ENCODE peak calls at places on chromosomes 5 and 9, in nine cellular contexts. One of them, this sample, is unnamed.
A peak's percentile ranks its signal among the peaks of the same experiment; 100 is the strongest.

GRCh38 chr5:80569961-80570786 is at the start of gene ANKRD34B:
- DNase-seq in stimulated activated CD8-positive, alpha-beta memory T cell treated with anti-CD3 and anti-CD28 coated beads, Interleukin-7, amount 100 ng/mL, for 24 hours: no peak
- DNase-seq in HTR-8/SVneo: peak; percentile 31
- DNase-seq in posterior cingulate gyrus: no peak
- DNase-seq in GM06990: peak; percentile 59
- DNase-seq in colonic mucosa: no peak
- DNase-seq in stimulated activated CD4-positive, alpha-beta T cell treated with anti-CD3 and anti-CD28 coated beads, Interleukin-15, amount 100 ng/mL, for 24 hours: peak; percentile 71
- DNase-seq in SHP77: no peak
- DNase-seq in AG09319: no peak
- DNase-seq in this sample: no peak

GRCh38 chr5:1568201-1568979 is 44.6 kb upstream of the LPCAT1 start:
- DNase-seq in stimulated activated CD8-positive, alpha-beta memory T cell treated with anti-CD3 and anti-CD28 coated beads, Interleukin-7, amount 100 ng/mL, for 24 hours: no peak
- DNase-seq in HTR-8/SVneo: no peak
- DNase-seq in posterior cingulate gyrus: peak; percentile 15
- DNase-seq in GM06990: no peak
- DNase-seq in colonic mucosa: no peak
- DNase-seq in stimulated activated CD4-positive, alpha-beta T cell treated with anti-CD3 and anti-CD28 coated beads, Interleukin-15, amount 100 ng/mL, for 24 hours: no peak
- DNase-seq in SHP77: no peak
- DNase-seq in AG09319: peak; percentile 58
- DNase-seq in this sample: peak; percentile 20

GRCh38 chr9:91360551-91361293 is 996 bp downstream of the AUH start:
- DNase-seq in stimulated activated CD8-positive, alpha-beta memory T cell treated with anti-CD3 and anti-CD28 coated beads, Interleukin-7, amount 100 ng/mL, for 24 hours: no peak
- DNase-seq in HTR-8/SVneo: no peak
- DNase-seq in posterior cingulate gyrus: no peak
- DNase-seq in GM06990: no peak
- DNase-seq in colonic mucosa: no peak
- DNase-seq in stimulated activated CD4-positive, alpha-beta T cell treated with anti-CD3 and anti-CD28 coated beads, Interleukin-15, amount 100 ng/mL, for 24 hours: no peak
- DNase-seq in SHP77: no peak
- DNase-seq in AG09319: no peak
- DNase-seq in this sample: no peak

GRCh38 chr5:97434021-97434420 is 251.0 kb upstream of the RIOK2 start:
- DNase-seq in stimulated activated CD8-positive, alpha-beta memory T cell treated with anti-CD3 and anti-CD28 coated beads, Interleukin-7, amount 100 ng/mL, for 24 hours: no peak
- DNase-seq in HTR-8/SVneo: no peak
- DNase-seq in posterior cingulate gyrus: no peak
- DNase-seq in GM06990: no peak
- DNase-seq in colonic mucosa: no peak
- DNase-seq in stimulated activated CD4-positive, alpha-beta T cell treated with anti-CD3 and anti-CD28 coated beads, Interleukin-15, amount 100 ng/mL, for 24 hours: no peak
- DNase-seq in SHP77: no peak
- DNase-seq in AG09319: no peak
- DNase-seq in this sample: no peak

GRCh38 chr9:21656776-21657637 is 145.4 kb upstream of the MTAP start:
- DNase-seq in stimulated activated CD8-positive, alpha-beta memory T cell treated with anti-CD3 and anti-CD28 coated beads, Interleukin-7, amount 100 ng/mL, for 24 hours: no peak
- DNase-seq in HTR-8/SVneo: no peak
- DNase-seq in posterior cingulate gyrus: no peak
- DNase-seq in GM06990: no peak
- DNase-seq in colonic mucosa: no peak
- DNase-seq in stimulated activated CD4-positive, alpha-beta T cell treated with anti-CD3 and anti-CD28 coated beads, Interleukin-15, amount 100 ng/mL, for 24 hours: no peak
- DNase-seq in SHP77: no peak
- DNase-seq in AG09319: peak; percentile 60
- DNase-seq in this sample: no peak

GRCh38 chr5:175857986-175858385 is 13.4 kb upstream of the CPLX2 start:
- DNase-seq in stimulated activated CD8-positive, alpha-beta memory T cell treated with anti-CD3 and anti-CD28 coated beads, Interleukin-7, amount 100 ng/mL, for 24 hours: no peak
- DNase-seq in HTR-8/SVneo: no peak
- DNase-seq in posterior cingulate gyrus: no peak
- DNase-seq in GM06990: no peak
- DNase-seq in colonic mucosa: no peak
- DNase-seq in stimulated activated CD4-positive, alpha-beta T cell treated with anti-CD3 and anti-CD28 coated beads, Interleukin-15, amount 100 ng/mL, for 24 hours: no peak
- DNase-seq in SHP77: no peak
- DNase-seq in AG09319: no peak
- DNase-seq in this sample: no peak

GRCh38 chr5:100761192-100761591 is 141.9 kb downstream of the ST8SIA4 start:
- DNase-seq in stimulated activated CD8-positive, alpha-beta memory T cell treated with anti-CD3 and anti-CD28 coated beads, Interleukin-7, amount 100 ng/mL, for 24 hours: no peak
- DNase-seq in HTR-8/SVneo: no peak
- DNase-seq in posterior cingulate gyrus: no peak
- DNase-seq in GM06990: no peak
- DNase-seq in colonic mucosa: no peak
- DNase-seq in stimulated activated CD4-positive, alpha-beta T cell treated with anti-CD3 and anti-CD28 coated beads, Interleukin-15, amount 100 ng/mL, for 24 hours: no peak
- DNase-seq in SHP77: no peak
- DNase-seq in AG09319: no peak
- DNase-seq in this sample: no peak

GRCh38 chr9:70053864-70054263 is 10.2 kb downstream of the MAMDC2 start:
- DNase-seq in stimulated activated CD8-positive, alpha-beta memory T cell treated with anti-CD3 and anti-CD28 coated beads, Interleukin-7, amount 100 ng/mL, for 24 hours: no peak
- DNase-seq in HTR-8/SVneo: no peak
- DNase-seq in posterior cingulate gyrus: no peak
- DNase-seq in GM06990: no peak
- DNase-seq in colonic mucosa: no peak
- DNase-seq in stimulated activated CD4-positive, alpha-beta T cell treated with anti-CD3 and anti-CD28 coated beads, Interleukin-15, amount 100 ng/mL, for 24 hours: no peak
- DNase-seq in SHP77: no peak
- DNase-seq in AG09319: no peak
- DNase-seq in this sample: no peak

GRCh38 chr9:4306066-4306787 is 6.4 kb upstream of the GLIS3 start:
- DNase-seq in stimulated activated CD8-positive, alpha-beta memory T cell treated with anti-CD3 and anti-CD28 coated beads, Interleukin-7, amount 100 ng/mL, for 24 hours: no peak
- DNase-seq in HTR-8/SVneo: no peak
- DNase-seq in posterior cingulate gyrus: no peak
- DNase-seq in GM06990: no peak
- DNase-seq in colonic mucosa: no peak
- DNase-seq in stimulated activated CD4-positive, alpha-beta T cell treated with anti-CD3 and anti-CD28 coated beads, Interleukin-15, amount 100 ng/mL, for 24 hours: peak; percentile 63
- DNase-seq in SHP77: no peak
- DNase-seq in AG09319: no peak
- DNase-seq in this sample: no peak

GRCh38 chr5:134465856-134466240 is 54.2 kb upstream of the CDKN2AIPNL start:
- DNase-seq in stimulated activated CD8-positive, alpha-beta memory T cell treated with anti-CD3 and anti-CD28 coated beads, Interleukin-7, amount 100 ng/mL, for 24 hours: peak; percentile 28
- DNase-seq in HTR-8/SVneo: peak; percentile 90
- DNase-seq in posterior cingulate gyrus: peak; percentile 69
- DNase-seq in GM06990: peak; percentile 85
- DNase-seq in colonic mucosa: peak; percentile 93
- DNase-seq in stimulated activated CD4-positive, alpha-beta T cell treated with anti-CD3 and anti-CD28 coated beads, Interleukin-15, amount 100 ng/mL, for 24 hours: peak; percentile 71
- DNase-seq in SHP77: peak; percentile 50
- DNase-seq in AG09319: peak; percentile 66
- DNase-seq in this sample: peak; percentile 93

GRCh38 chr9:126952180-126952960 is 37.8 kb downstream of the RALGPS1 start:
- DNase-seq in stimulated activated CD8-positive, alpha-beta memory T cell treated with anti-CD3 and anti-CD28 coated beads, Interleukin-7, amount 100 ng/mL, for 24 hours: no peak
- DNase-seq in HTR-8/SVneo: no peak
- DNase-seq in posterior cingulate gyrus: no peak
- DNase-seq in GM06990: no peak
- DNase-seq in colonic mucosa: no peak
- DNase-seq in stimulated activated CD4-positive, alpha-beta T cell treated with anti-CD3 and anti-CD28 coated beads, Interleukin-15, amount 100 ng/mL, for 24 hours: no peak
- DNase-seq in SHP77: no peak
- DNase-seq in AG09319: no peak
- DNase-seq in this sample: no peak

GRCh38 chr9:137222190-137223077 is at the start of gene RNF208:
- DNase-seq in stimulated activated CD8-positive, alpha-beta memory T cell treated with anti-CD3 and anti-CD28 coated beads, Interleukin-7, amount 100 ng/mL, for 24 hours: no peak
- DNase-seq in HTR-8/SVneo: no peak
- DNase-seq in posterior cingulate gyrus: no peak
- DNase-seq in GM06990: no peak
- DNase-seq in colonic mucosa: peak; percentile 54
- DNase-seq in stimulated activated CD4-positive, alpha-beta T cell treated with anti-CD3 and anti-CD28 coated beads, Interleukin-15, amount 100 ng/mL, for 24 hours: no peak
- DNase-seq in SHP77: no peak
- DNase-seq in AG09319: no peak
- DNase-seq in this sample: peak; percentile 45

GRCh38 chr9:137467161-137467581 is 8.0 kb upstream of the NSMF start:
- DNase-seq in stimulated activated CD8-positive, alpha-beta memory T cell treated with anti-CD3 and anti-CD28 coated beads, Interleukin-7, amount 100 ng/mL, for 24 hours: no peak
- DNase-seq in HTR-8/SVneo: no peak
- DNase-seq in posterior cingulate gyrus: no peak
- DNase-seq in GM06990: no peak
- DNase-seq in colonic mucosa: no peak
- DNase-seq in stimulated activated CD4-positive, alpha-beta T cell treated with anti-CD3 and anti-CD28 coated beads, Interleukin-15, amount 100 ng/mL, for 24 hours: no peak
- DNase-seq in SHP77: no peak
- DNase-seq in AG09319: no peak
- DNase-seq in this sample: no peak

GRCh38 chr5:77223653-77224052 is 13.2 kb downstream of the PDE8B start:
- DNase-seq in stimulated activated CD8-positive, alpha-beta memory T cell treated with anti-CD3 and anti-CD28 coated beads, Interleukin-7, amount 100 ng/mL, for 24 hours: no peak
- DNase-seq in HTR-8/SVneo: no peak
- DNase-seq in posterior cingulate gyrus: no peak
- DNase-seq in GM06990: no peak
- DNase-seq in colonic mucosa: no peak
- DNase-seq in stimulated activated CD4-positive, alpha-beta T cell treated with anti-CD3 and anti-CD28 coated beads, Interleukin-15, amount 100 ng/mL, for 24 hours: no peak
- DNase-seq in SHP77: no peak
- DNase-seq in AG09319: no peak
- DNase-seq in this sample: no peak

GRCh38 chr9:10112798-10113197 is 500.0 kb downstream of the PTPRD start:
- DNase-seq in stimulated activated CD8-positive, alpha-beta memory T cell treated with anti-CD3 and anti-CD28 coated beads, Interleukin-7, amount 100 ng/mL, for 24 hours: no peak
- DNase-seq in HTR-8/SVneo: no peak
- DNase-seq in posterior cingulate gyrus: peak; percentile 15
- DNase-seq in GM06990: no peak
- DNase-seq in colonic mucosa: no peak
- DNase-seq in stimulated activated CD4-positive, alpha-beta T cell treated with anti-CD3 and anti-CD28 coated beads, Interleukin-15, amount 100 ng/mL, for 24 hours: no peak
- DNase-seq in SHP77: no peak
- DNase-seq in AG09319: no peak
- DNase-seq in this sample: peak; percentile 9

GRCh38 chr5:67267522-67268232 is 71.1 kb upstream of the CD180 start:
- DNase-seq in stimulated activated CD8-positive, alpha-beta memory T cell treated with anti-CD3 and anti-CD28 coated beads, Interleukin-7, amount 100 ng/mL, for 24 hours: no peak
- DNase-seq in HTR-8/SVneo: no peak
- DNase-seq in posterior cingulate gyrus: no peak
- DNase-seq in GM06990: no peak
- DNase-seq in colonic mucosa: peak; percentile 32
- DNase-seq in stimulated activated CD4-positive, alpha-beta T cell treated with anti-CD3 and anti-CD28 coated beads, Interleukin-15, amount 100 ng/mL, for 24 hours: no peak
- DNase-seq in SHP77: no peak
- DNase-seq in AG09319: no peak
- DNase-seq in this sample: peak; percentile 47

GRCh38 chr5:10106806-10107205 is 142.9 kb downstream of the ATPSCKMT start:
- DNase-seq in stimulated activated CD8-positive, alpha-beta memory T cell treated with anti-CD3 and anti-CD28 coated beads, Interleukin-7, amount 100 ng/mL, for 24 hours: no peak
- DNase-seq in HTR-8/SVneo: no peak
- DNase-seq in posterior cingulate gyrus: no peak
- DNase-seq in GM06990: no peak
- DNase-seq in colonic mucosa: no peak
- DNase-seq in stimulated activated CD4-positive, alpha-beta T cell treated with anti-CD3 and anti-CD28 coated beads, Interleukin-15, amount 100 ng/mL, for 24 hours: no peak
- DNase-seq in SHP77: no peak
- DNase-seq in AG09319: no peak
- DNase-seq in this sample: no peak

GRCh38 chr9:127531676-127532075 is 80.4 kb downstream of the LRSAM1 start:
- DNase-seq in stimulated activated CD8-positive, alpha-beta memory T cell treated with anti-CD3 and anti-CD28 coated beads, Interleukin-7, amount 100 ng/mL, for 24 hours: no peak
- DNase-seq in HTR-8/SVneo: no peak
- DNase-seq in posterior cingulate gyrus: no peak
- DNase-seq in GM06990: no peak
- DNase-seq in colonic mucosa: no peak
- DNase-seq in stimulated activated CD4-positive, alpha-beta T cell treated with anti-CD3 and anti-CD28 coated beads, Interleukin-15, amount 100 ng/mL, for 24 hours: no peak
- DNase-seq in SHP77: no peak
- DNase-seq in AG09319: no peak
- DNase-seq in this sample: no peak

GRCh38 chr5:35777358-35778087 is 79.2 kb upstream of the IL7R start:
- DNase-seq in stimulated activated CD8-positive, alpha-beta memory T cell treated with anti-CD3 and anti-CD28 coated beads, Interleukin-7, amount 100 ng/mL, for 24 hours: peak; percentile 48
- DNase-seq in HTR-8/SVneo: peak; percentile 57
- DNase-seq in posterior cingulate gyrus: peak; percentile 51
- DNase-seq in GM06990: peak; percentile 39
- DNase-seq in colonic mucosa: peak; percentile 67
- DNase-seq in stimulated activated CD4-positive, alpha-beta T cell treated with anti-CD3 and anti-CD28 coated beads, Interleukin-15, amount 100 ng/mL, for 24 hours: peak; percentile 87
- DNase-seq in SHP77: peak; percentile 72
- DNase-seq in AG09319: peak; percentile 64
- DNase-seq in this sample: peak; percentile 60

GRCh38 chr5:159286420-159287035 is 23.4 kb downstream of the UBLCP1 start:
- DNase-seq in stimulated activated CD8-positive, alpha-beta memory T cell treated with anti-CD3 and anti-CD28 coated beads, Interleukin-7, amount 100 ng/mL, for 24 hours: no peak
- DNase-seq in HTR-8/SVneo: no peak
- DNase-seq in posterior cingulate gyrus: no peak
- DNase-seq in GM06990: no peak
- DNase-seq in colonic mucosa: no peak
- DNase-seq in stimulated activated CD4-positive, alpha-beta T cell treated with anti-CD3 and anti-CD28 coated beads, Interleukin-15, amount 100 ng/mL, for 24 hours: no peak
- DNase-seq in SHP77: peak; percentile 7
- DNase-seq in AG09319: no peak
- DNase-seq in this sample: no peak

GRCh38 chr9:22084336-22085035 is 75.4 kb upstream of the CDKN2B start:
- DNase-seq in stimulated activated CD8-positive, alpha-beta memory T cell treated with anti-CD3 and anti-CD28 coated beads, Interleukin-7, amount 100 ng/mL, for 24 hours: no peak
- DNase-seq in HTR-8/SVneo: peak; percentile 56
- DNase-seq in posterior cingulate gyrus: no peak
- DNase-seq in GM06990: no peak
- DNase-seq in colonic mucosa: no peak
- DNase-seq in stimulated activated CD4-positive, alpha-beta T cell treated with anti-CD3 and anti-CD28 coated beads, Interleukin-15, amount 100 ng/mL, for 24 hours: no peak
- DNase-seq in SHP77: no peak
- DNase-seq in AG09319: peak; percentile 57
- DNase-seq in this sample: no peak

GRCh38 chr9:17520264-17521058 is 58.4 kb upstream of the SH3GL2 start:
- DNase-seq in stimulated activated CD8-positive, alpha-beta memory T cell treated with anti-CD3 and anti-CD28 coated beads, Interleukin-7, amount 100 ng/mL, for 24 hours: no peak
- DNase-seq in HTR-8/SVneo: no peak
- DNase-seq in posterior cingulate gyrus: no peak
- DNase-seq in GM06990: no peak
- DNase-seq in colonic mucosa: no peak
- DNase-seq in stimulated activated CD4-positive, alpha-beta T cell treated with anti-CD3 and anti-CD28 coated beads, Interleukin-15, amount 100 ng/mL, for 24 hours: no peak
- DNase-seq in SHP77: no peak
- DNase-seq in AG09319: no peak
- DNase-seq in this sample: no peak

GRCh38 chr5:176578391-176578808 is 29.3 kb downstream of the CDHR2 start:
- DNase-seq in stimulated activated CD8-positive, alpha-beta memory T cell treated with anti-CD3 and anti-CD28 coated beads, Interleukin-7, amount 100 ng/mL, for 24 hours: peak; percentile 14
- DNase-seq in HTR-8/SVneo: peak; percentile 59
- DNase-seq in posterior cingulate gyrus: no peak
- DNase-seq in GM06990: no peak
- DNase-seq in colonic mucosa: peak; percentile 74
- DNase-seq in stimulated activated CD4-positive, alpha-beta T cell treated with anti-CD3 and anti-CD28 coated beads, Interleukin-15, amount 100 ng/mL, for 24 hours: peak; percentile 55
- DNase-seq in SHP77: peak; percentile 49
- DNase-seq in AG09319: no peak
- DNase-seq in this sample: no peak

GRCh38 chr5:61637566-61637965 is 305.5 kb downstream of the ZSWIM6 start:
- DNase-seq in stimulated activated CD8-positive, alpha-beta memory T cell treated with anti-CD3 and anti-CD28 coated beads, Interleukin-7, amount 100 ng/mL, for 24 hours: no peak
- DNase-seq in HTR-8/SVneo: no peak
- DNase-seq in posterior cingulate gyrus: no peak
- DNase-seq in GM06990: no peak
- DNase-seq in colonic mucosa: no peak
- DNase-seq in stimulated activated CD4-positive, alpha-beta T cell treated with anti-CD3 and anti-CD28 coated beads, Interleukin-15, amount 100 ng/mL, for 24 hours: no peak
- DNase-seq in SHP77: no peak
- DNase-seq in AG09319: no peak
- DNase-seq in this sample: no peak

This sample was measured in heart right ventricle.